ENCODE peak calls at places on chromosomes 6 and 20, in nine cellular contexts. One of them, this sample, is unnamed. For H3K27me3, the result is how much of the 10 kb centered on the place peaks cover.

GRCh38 chr6:34237722-34238506 is 1.2 kb downstream of the HMGA1 start:
- DNase-seq in heart left ventricle: no peak
- DNase-seq in adrenal gland: no peak
- DNase-seq in colonic mucosa: peak
- DNase-seq in BE2C: peak
- DNase-seq in kidney epithelial cell: no peak
- DNase-seq in neural progenitor cell: peak
- DNase-seq in BJ: no peak
- DNase-seq in bronchial epithelial cell: no peak
- DNase-seq in this sample: peak

GRCh38 chr6:30877419-30878262 is 6.7 kb upstream of the DDR1 start:
- DNase-seq in adrenal gland: peak
- DNase-seq in BE2C: peak
- DNase-seq in neural progenitor cell: peak
- DNase-seq in heart left ventricle: peak
- DNase-seq in kidney epithelial cell: no peak
- DNase-seq in BJ: peak
- DNase-seq in bronchial epithelial cell: peak
- DNase-seq in colonic mucosa: peak
- DNase-seq in this sample: peak

GRCh38 chr6:66897576-66897975 is 1190.5 kb upstream of the EYS start:
- DNase-seq in adrenal gland: no peak
- DNase-seq in colonic mucosa: no peak
- DNase-seq in BJ: no peak
- DNase-seq in kidney epithelial cell: no peak
- DNase-seq in BE2C: peak
- DNase-seq in bronchial epithelial cell: peak
- DNase-seq in heart left ventricle: peak
- DNase-seq in neural progenitor cell: peak
- DNase-seq in this sample: no peak

GRCh38 chr6:78746457-78746856 is 120.9 kb upstream of the IRAK1BP1 start:
- DNase-seq in adrenal gland: no peak
- DNase-seq in BE2C: no peak
- DNase-seq in heart left ventricle: no peak
- DNase-seq in neural progenitor cell: no peak
- DNase-seq in BJ: no peak
- DNase-seq in colonic mucosa: no peak
- DNase-seq in kidney epithelial cell: no peak
- DNase-seq in bronchial epithelial cell: no peak
- DNase-seq in this sample: no peak

GRCh38 chr6:29797120-29797519 is 30.5 kb upstream of the HLA-G start:
- DNase-seq in kidney epithelial cell: no peak
- DNase-seq in BE2C: no peak
- DNase-seq in heart left ventricle: no peak
- DNase-seq in BJ: no peak
- DNase-seq in neural progenitor cell: no peak
- DNase-seq in adrenal gland: no peak
- DNase-seq in colonic mucosa: no peak
- DNase-seq in bronchial epithelial cell: peak
- DNase-seq in this sample: no peak

GRCh38 chr20:25336561-25337422 is 53.8 kb downstream of the ABHD12 start:
- DNase-seq in kidney epithelial cell: no peak
- DNase-seq in BE2C: no peak
- DNase-seq in bronchial epithelial cell: peak
- DNase-seq in adrenal gland: no peak
- DNase-seq in colonic mucosa: no peak
- DNase-seq in BJ: no peak
- DNase-seq in heart left ventricle: no peak
- DNase-seq in neural progenitor cell: peak
- DNase-seq in this sample: no peak

GRCh38 chr6:140790109-140790508 is 1342.6 kb upstream of the GJE1 start:
- DNase-seq in colonic mucosa: no peak
- DNase-seq in heart left ventricle: no peak
- DNase-seq in kidney epithelial cell: no peak
- DNase-seq in BJ: no peak
- DNase-seq in neural progenitor cell: no peak
- DNase-seq in adrenal gland: no peak
- DNase-seq in BE2C: no peak
- DNase-seq in bronchial epithelial cell: no peak
- DNase-seq in this sample: no peak

GRCh38 chr6:105051941-105052471 is 95.1 kb downstream of the LIN28B start:
- DNase-seq in bronchial epithelial cell: peak
- DNase-seq in BJ: no peak
- DNase-seq in heart left ventricle: no peak
- DNase-seq in adrenal gland: no peak
- DNase-seq in neural progenitor cell: no peak
- DNase-seq in BE2C: no peak
- DNase-seq in colonic mucosa: no peak
- DNase-seq in kidney epithelial cell: no peak
- DNase-seq in this sample: no peak

GRCh38 chr6:166639921-166640320 is 12.9 kb upstream of the RPS6KA2 start:
- DNase-seq in bronchial epithelial cell: no peak
- DNase-seq in BJ: no peak
- DNase-seq in adrenal gland: no peak
- DNase-seq in BE2C: no peak
- DNase-seq in heart left ventricle: no peak
- DNase-seq in colonic mucosa: no peak
- DNase-seq in neural progenitor cell: no peak
- DNase-seq in kidney epithelial cell: no peak
- DNase-seq in this sample: no peak

GRCh38 chr6:134752445-134752844 is 197.5 kb downstream of the ALDH8A1 start:
- DNase-seq in bronchial epithelial cell: no peak
- DNase-seq in BE2C: no peak
- DNase-seq in colonic mucosa: no peak
- DNase-seq in BJ: no peak
- DNase-seq in heart left ventricle: no peak
- DNase-seq in kidney epithelial cell: no peak
- DNase-seq in adrenal gland: no peak
- DNase-seq in neural progenitor cell: no peak
- DNase-seq in this sample: no peak

DNA sequence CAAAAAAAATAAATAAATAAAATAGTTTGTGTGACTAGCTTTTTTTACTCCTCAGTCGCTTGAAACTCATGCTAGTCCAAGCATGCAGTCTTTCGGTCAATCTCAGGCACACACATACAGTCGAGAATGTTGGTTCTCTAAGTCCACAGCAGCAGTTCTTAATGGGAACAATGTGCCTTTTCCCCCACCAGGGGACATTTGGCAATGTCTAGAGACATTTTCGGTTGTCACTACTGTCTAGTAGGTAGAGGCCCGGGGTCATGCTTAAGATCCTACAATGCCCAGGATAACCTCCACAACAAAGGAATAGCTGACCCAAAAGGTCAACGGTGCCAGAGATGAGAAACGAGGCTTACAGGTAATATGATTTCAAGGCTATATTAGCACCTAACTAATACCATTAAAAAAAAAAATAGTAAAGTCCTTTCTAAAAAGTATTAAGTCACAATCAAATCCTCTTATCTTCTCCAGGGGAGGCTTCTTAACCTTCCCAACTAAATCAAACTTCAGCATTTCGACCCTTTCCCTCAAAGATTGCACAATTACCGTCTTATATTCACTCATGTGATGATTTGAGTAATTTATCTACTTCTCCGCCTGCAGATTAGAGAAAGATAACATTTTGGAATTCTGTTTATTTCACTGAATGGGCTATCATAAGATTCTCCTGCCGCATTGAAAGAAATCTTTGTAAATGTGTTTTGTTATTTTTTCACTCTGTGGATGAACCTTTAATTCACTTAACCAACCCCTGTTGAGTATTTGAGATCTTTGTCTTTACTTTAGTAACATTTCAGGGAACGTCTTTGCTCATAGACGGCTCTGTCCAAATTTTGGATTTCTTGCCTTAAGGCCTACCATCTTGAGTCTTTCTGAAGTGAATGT is 8.1 kb upstream of the SALL4 start:
- DNase-seq in colonic mucosa: no peak
- DNase-seq in BE2C: no peak
- DNase-seq in bronchial epithelial cell: no peak
- DNase-seq in kidney epithelial cell: no peak
- DNase-seq in neural progenitor cell: peak
- DNase-seq in BJ: no peak
- DNase-seq in adrenal gland: no peak
- DNase-seq in heart left ventricle: no peak
- DNase-seq in this sample: no peak
- TF ChIP-seq CTCF in colonic mucosa: no peak
- TF ChIP-seq CTCF in BE2C: peak
- TF ChIP-seq CTCF in bronchial epithelial cell: no peak
- TF ChIP-seq CTCF in kidney epithelial cell: no peak
- TF ChIP-seq CTCF in neural progenitor cell: peak
- TF ChIP-seq CTCF in BJ: no peak
- TF ChIP-seq CTCF in adrenal gland: no peak
- TF ChIP-seq CTCF in heart left ventricle: no peak
- TF ChIP-seq CTCF in this sample: no peak

GRCh38 chr20:64237316-64237715 is 18.2 kb upstream of the PCMTD2 start:
- DNase-seq in heart left ventricle: peak
- DNase-seq in kidney epithelial cell: no peak
- DNase-seq in BJ: no peak
- DNase-seq in adrenal gland: no peak
- DNase-seq in bronchial epithelial cell: no peak
- DNase-seq in colonic mucosa: no peak
- DNase-seq in neural progenitor cell: no peak
- DNase-seq in BE2C: no peak
- DNase-seq in this sample: no peak
- H3K27me3 ChIP-seq in heart left ventricle: under half
- H3K27me3 ChIP-seq in kidney epithelial cell: under half
- H3K27me3 ChIP-seq in BJ: under half
- H3K27me3 ChIP-seq in adrenal gland: under half
- H3K27me3 ChIP-seq in bronchial epithelial cell: under half
- H3K27me3 ChIP-seq in colonic mucosa: under half
- H3K27me3 ChIP-seq in neural progenitor cell: under half
- H3K27me3 ChIP-seq in BE2C: under half
- H3K27me3 ChIP-seq in this sample: under half

GRCh38 chr20:37413023-37413334 is 67.0 kb downstream of the SRC start:
- DNase-seq in bronchial epithelial cell: no peak
- DNase-seq in BE2C: no peak
- DNase-seq in adrenal gland: no peak
- DNase-seq in colonic mucosa: no peak
- DNase-seq in BJ: no peak
- DNase-seq in neural progenitor cell: no peak
- DNase-seq in kidney epithelial cell: no peak
- DNase-seq in heart left ventricle: no peak
- DNase-seq in this sample: no peak
- H3K4me3 ChIP-seq in bronchial epithelial cell: no peak
- H3K4me3 ChIP-seq in BE2C: no peak
- H3K4me3 ChIP-seq in adrenal gland: no peak
- H3K4me3 ChIP-seq in colonic mucosa: no peak
- H3K4me3 ChIP-seq in BJ: no peak
- H3K4me3 ChIP-seq in neural progenitor cell: no peak
- H3K4me3 ChIP-seq in kidney epithelial cell: no peak
- H3K4me3 ChIP-seq in heart left ventricle: no peak
- H3K4me3 ChIP-seq in this sample: no peak

GRCh38 chr6:106324726-106325335 is 729 bp downstream of the ATG5 start:
- DNase-seq in heart left ventricle: no peak
- DNase-seq in neural progenitor cell: no peak
- DNase-seq in bronchial epithelial cell: peak
- DNase-seq in colonic mucosa: no peak
- DNase-seq in adrenal gland: no peak
- DNase-seq in kidney epithelial cell: no peak
- DNase-seq in BE2C: no peak
- DNase-seq in BJ: no peak
- DNase-seq in this sample: no peak

GRCh38 chr6:106321940-106322339 is 3.6 kb downstream of the ATG5 start:
- DNase-seq in adrenal gland: no peak
- DNase-seq in colonic mucosa: no peak
- DNase-seq in BE2C: no peak
- DNase-seq in BJ: no peak
- DNase-seq in bronchial epithelial cell: no peak
- DNase-seq in heart left ventricle: no peak
- DNase-seq in kidney epithelial cell: no peak
- DNase-seq in neural progenitor cell: no peak
- DNase-seq in this sample: no peak

GRCh38 chr6:106325336-106326178 is at the start of gene ATG5:
- DNase-seq in BE2C: peak
- DNase-seq in colonic mucosa: peak
- DNase-seq in bronchial epithelial cell: peak
- DNase-seq in neural progenitor cell: peak
- DNase-seq in BJ: peak
- DNase-seq in adrenal gland: peak
- DNase-seq in heart left ventricle: peak
- DNase-seq in kidney epithelial cell: peak
- DNase-seq in this sample: peak
- TF ChIP-seq CTCF in BE2C: no peak
- TF ChIP-seq CTCF in colonic mucosa: no peak
- TF ChIP-seq CTCF in bronchial epithelial cell: no peak
- TF ChIP-seq CTCF in neural progenitor cell: no peak
- TF ChIP-seq CTCF in BJ: no peak
- TF ChIP-seq CTCF in adrenal gland: no peak
- TF ChIP-seq CTCF in heart left ventricle: no peak
- TF ChIP-seq CTCF in kidney epithelial cell: no peak
- TF ChIP-seq CTCF in this sample: no peak

This sample was measured in GM06990.